ENCODE peak calls at places on chromosomes 1 and 21, in five cellular contexts. V is SJSA1; J is CD8-positive, alpha-beta T cell; E is Panc1; T is pancreas. H is an unnamed sample.

GRCh38 chr1:21123287-21123961 is 53.3 kb downstream of the EIF4G3 start:
- DNase-seq in E (no peak), J (no peak), V (no peak), T (no peak), H (no peak)

GRCh38 chr21:16426936-16427335 is 697.2 kb downstream of the USP25 start:
- DNase-seq in J (no peak), T (no peak), V (no peak), E (no peak), H (no peak)

GRCh38 chr1:210917560-210918214 is 216.3 kb downstream of the KCNH1 start:
- DNase-seq in V (no peak), E (no peak), T (no peak), J (no peak), H (no peak)

GRCh38 chr1:26530898-26531598 is 1.5 kb downstream of the RPS6KA1 start:
- DNase-seq in T (peak; percentile 86), V (peak; percentile 47), J (no peak), E (peak; percentile 28), H (no peak)

GRCh38 chr1:109864063-109864822 is 46.4 kb upstream of the CSF1 start:
- DNase-seq in E (no peak), T (no peak), J (no peak), V (no peak), H (no peak)

GRCh38 chr1:13792429-13792828 is 92.4 kb downstream of the PRDM2 start:
- DNase-seq in V (no peak), J (no peak), E (no peak), T (no peak), H (no peak)

GRCh38 chr1:183139281-183139942 is 46.7 kb upstream of the LAMC2 start:
- DNase-seq in J (no peak), E (peak; percentile 50), T (no peak), V (peak; percentile 68), H (no peak)

GRCh38 chr1:152347116-152347728 is 12.6 kb downstream of the FLG2 start:
- DNase-seq in J (peak; percentile 26), E (peak; percentile 68), V (peak; percentile 57), T (no peak), H (no peak)

GRCh38 chr1:241624925-241625324 is 15.2 kb downstream of the CHML start:
- DNase-seq in V (no peak), J (no peak), T (no peak), E (no peak), H (no peak)

GRCh38 chr1:244792188-244792850 is 43.1 kb upstream of the COX20 start:
- DNase-seq in E (no peak), V (no peak), T (no peak), J (no peak), H (no peak)

GRCh38 chr1:215358356-215358755 is 208.7 kb upstream of the KCTD3 start:
- DNase-seq in V (no peak), J (no peak), E (no peak), T (no peak), H (no peak)

GRCh38 chr21:45042664-45043161 is 31.7 kb upstream of the ADARB1 start:
- DNase-seq in E (no peak), J (no peak), V (no peak), T (no peak), H (no peak)

GRCh38 chr1:116360435-116361173 is 12.4 kb upstream of the ATP1A1 start:
- DNase-seq in T (no peak), J (no peak), V (no peak), E (no peak), H (no peak)

GRCh38 chr1:6359568-6360496 is 33.7 kb downstream of the ACOT7 start:
- DNase-seq in T (peak; percentile 88), V (peak; percentile 65), E (no peak), J (peak; percentile 53), H (peak; percentile 27)

GRCh38 chr1:111197598-111198289 is 2.7 kb downstream of the DENND2D start:
- DNase-seq in T (no peak), V (no peak), E (peak; percentile 4), J (peak; percentile 73), H (peak; percentile 53)

GRCh38 chr1:78483903-78484302 is 6.9 kb upstream of the PTGFR start:
- DNase-seq in T (peak; percentile 43), V (no peak), J (no peak), E (no peak), H (no peak)

GRCh38 chr1:23100074-23100748 is 68.4 kb downstream of the LUZP1 start:
- DNase-seq in T (no peak), V (peak; percentile 72), E (peak; percentile 68), J (peak; percentile 54), H (no peak)

GRCh38 chr1:212030936-212031528 is 4.3 kb downstream of the INTS7 start:
- DNase-seq in T (no peak), V (peak; percentile 33), J (no peak), E (no peak), H (no peak)

GRCh38 chr21:22657786-22658185 is 1659.6 kb downstream of the NCAM2 start:
- DNase-seq in T (no peak), J (no peak), V (no peak), E (no peak), H (no peak)

GRCh38 chr21:35359076-35359475 is 310.0 kb upstream of the RUNX1 start:
- DNase-seq in E (no peak), V (no peak), J (no peak), T (no peak), H (no peak)

GRCh38 chr1:17878837-17879236 is 123.7 kb downstream of the ACTL8 start:
- DNase-seq in T (no peak), J (no peak), V (peak; percentile 35), E (no peak), H (no peak)

GRCh38 chr1:211928993-211929637 is 98.6 kb upstream of the LPGAT1 start:
- DNase-seq in E (no peak), J (no peak), V (no peak), T (no peak), H (no peak)

DNA sequence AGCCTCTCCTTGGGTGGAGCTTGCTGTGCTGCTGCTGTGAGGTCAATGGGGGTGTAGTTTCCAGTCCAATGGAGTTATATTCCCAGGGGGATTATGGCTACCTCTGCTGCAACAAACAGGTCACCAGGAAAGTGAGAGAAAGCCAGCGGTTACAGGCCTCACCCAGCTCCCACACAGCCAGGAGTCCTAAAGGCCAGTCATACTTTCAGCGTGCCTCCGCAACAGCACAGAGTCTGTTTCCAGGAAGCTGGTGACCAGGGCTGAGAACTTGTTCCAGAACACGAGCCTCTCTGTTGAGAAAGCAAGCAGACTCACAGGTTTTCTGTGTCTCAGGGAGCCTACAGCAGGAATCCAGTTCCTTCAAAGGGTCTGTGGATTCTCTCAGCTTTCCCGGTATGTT is 17.3 kb upstream of the OR2M5 start:
- DNase-seq in V (no peak), E (no peak), T (no peak), J (no peak), H (no peak)
- H3K9me3 ChIP-seq in V (peaks cover 3% of the 10 kb centered on the region), E (no peaks in the 10 kb centered on the region), T (no peaks in the 10 kb centered on the region), J (no peaks in the 10 kb centered on the region), H (no peaks in the 10 kb centered on the region)

DNA sequence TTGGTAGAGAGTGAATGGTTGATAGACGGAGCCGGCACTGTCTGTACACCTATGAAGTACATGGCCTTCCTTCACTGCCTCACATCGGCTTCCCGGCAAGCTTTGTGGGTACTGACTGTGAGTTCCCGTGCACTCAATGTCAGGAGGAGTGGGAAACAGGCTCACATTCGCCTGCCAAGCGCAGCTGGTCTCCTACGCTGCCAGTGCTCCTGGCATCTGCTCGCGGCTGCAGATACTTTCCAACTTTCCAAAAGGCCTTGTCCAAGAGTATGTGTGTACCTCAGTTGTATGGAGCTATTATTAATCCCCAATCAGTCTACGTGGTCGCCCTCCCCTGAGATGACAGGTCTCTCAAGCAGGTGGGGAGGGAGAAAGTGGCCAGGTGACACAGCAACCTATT is 180.8 kb downstream of the ZSCAN20 start:
- DNase-seq in T (peak; percentile 75), V (no peak), J (no peak), E (no peak), H (no peak)
- H3K9me3 ChIP-seq in T (no peaks in the 10 kb centered on the region), V (no peaks in the 10 kb centered on the region), J (no peaks in the 10 kb centered on the region), E (no peaks in the 10 kb centered on the region), H (no peaks in the 10 kb centered on the region)

GRCh38 chr1:54842963-54843362 is 41.8 kb upstream of the TTC22 start:
- DNase-seq in V (no peak), J (no peak), T (no peak), E (no peak), H (no peak)

GRCh38 chr1:54837002-54837853 is 36.1 kb upstream of the TTC22 start:
- DNase-seq in T (no peak), E (no peak), J (no peak), V (no peak), H (no peak)

GRCh38 chr1:54842206-54842915 is 41.2 kb upstream of the TTC22 start:
- DNase-seq in J (no peak), E (no peak), T (no peak), V (no peak), H (no peak)

GRCh38 chr1:54838565-54839180 is 37.5 kb upstream of the TTC22 start:
- DNase-seq in T (no peak), E (no peak), V (no peak), J (no peak), H (no peak)

DNA sequence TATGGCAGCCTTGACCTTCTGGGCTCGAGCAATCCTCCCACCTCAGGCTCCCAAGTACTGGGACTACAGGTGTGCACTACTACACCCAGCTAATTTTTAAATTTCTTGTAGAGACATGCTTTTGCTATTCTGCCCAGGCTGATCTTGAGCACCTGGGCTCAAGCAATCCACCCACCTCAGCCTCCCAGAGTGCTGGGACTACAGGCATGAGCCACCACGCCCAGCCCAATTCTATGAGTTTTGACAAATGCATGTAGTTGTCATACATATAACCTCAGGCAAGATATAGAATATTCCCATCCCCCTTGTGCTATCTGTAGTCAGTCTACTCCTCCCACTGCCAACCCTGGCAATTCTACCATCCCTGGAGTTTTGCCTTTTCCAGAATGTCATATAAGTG is 38.7 kb upstream of the TTC22 start:
- DNase-seq in J (no peak), T (no peak), E (no peak), V (no peak), H (no peak)
- H3K9me3 ChIP-seq in J (no peaks in the 10 kb centered on the region), T (no peaks in the 10 kb centered on the region), E (no peaks in the 10 kb centered on the region), V (no peaks in the 10 kb centered on the region), H (no peaks in the 10 kb centered on the region)

GRCh38 chr1:247164694-247165093 is 7.1 kb downstream of the ZNF124 start:
- DNase-seq in E (no peak), T (no peak), J (no peak), V (no peak), H (no peak)
- H3K9me3 ChIP-seq in E (peaks cover 56% of the 10 kb centered on the region), T (no peaks in the 10 kb centered on the region), J (peaks cover 39% of the 10 kb centered on the region), V (peaks cover 13% of the 10 kb centered on the region), H (peaks cover 18% of the 10 kb centered on the region)

H was measured in T-helper 17 cell.